ENCODE peak calls at places on chromosomes 1 and 21, in six cellular contexts. One of them, this sample, is unnamed.

GRCh38 chr1:159076753-159077656 is at the start of gene AIM2:
- ATAC-seq in natural killer cell: peak
- ATAC-seq in aorta: peak
- ATAC-seq in lower lobe of right lung: peak
- ATAC-seq in GM23338: no peak
- ATAC-seq in activated CD8-positive, alpha-beta T cell treated with anti-CD3 and anti-CD28 coated beads for 36 hours: peak
- ATAC-seq in this sample: no peak

GRCh38 chr1:223738465-223739365 is 26.4 kb downstream of the CAPN2 start:
- ATAC-seq in GM23338: no peak
- ATAC-seq in lower lobe of right lung: peak
- ATAC-seq in aorta: no peak
- ATAC-seq in activated CD8-positive, alpha-beta T cell treated with anti-CD3 and anti-CD28 coated beads for 36 hours: no peak
- ATAC-seq in natural killer cell: no peak
- ATAC-seq in this sample: peak

GRCh38 chr1:20725189-20726106 is 7.1 kb downstream of the SH2D5 start:
- ATAC-seq in lower lobe of right lung: no peak
- ATAC-seq in aorta: no peak
- ATAC-seq in GM23338: no peak
- ATAC-seq in natural killer cell: no peak
- ATAC-seq in activated CD8-positive, alpha-beta T cell treated with anti-CD3 and anti-CD28 coated beads for 36 hours: no peak
- ATAC-seq in this sample: no peak

GRCh38 chr1:167631987-167632680 is 2.1 kb downstream of the RCSD1 start:
- ATAC-seq in natural killer cell: peak
- ATAC-seq in GM23338: no peak
- ATAC-seq in aorta: no peak
- ATAC-seq in lower lobe of right lung: peak
- ATAC-seq in activated CD8-positive, alpha-beta T cell treated with anti-CD3 and anti-CD28 coated beads for 36 hours: peak
- ATAC-seq in this sample: peak

GRCh38 chr1:71054791-71055190 is 7.2 kb upstream of the PTGER3 start:
- ATAC-seq in lower lobe of right lung: peak
- ATAC-seq in activated CD8-positive, alpha-beta T cell treated with anti-CD3 and anti-CD28 coated beads for 36 hours: no peak
- ATAC-seq in natural killer cell: no peak
- ATAC-seq in aorta: peak
- ATAC-seq in GM23338: peak
- ATAC-seq in this sample: peak

GRCh38 chr1:119784127-119784781 is 15.5 kb upstream of the HMGCS2 start:
- ATAC-seq in natural killer cell: no peak
- ATAC-seq in aorta: peak
- ATAC-seq in GM23338: no peak
- ATAC-seq in activated CD8-positive, alpha-beta T cell treated with anti-CD3 and anti-CD28 coated beads for 36 hours: no peak
- ATAC-seq in lower lobe of right lung: peak
- ATAC-seq in this sample: peak

GRCh38 chr1:181119076-181119989 is 30.8 kb downstream of the IER5 start:
- ATAC-seq in activated CD8-positive, alpha-beta T cell treated with anti-CD3 and anti-CD28 coated beads for 36 hours: no peak
- ATAC-seq in natural killer cell: no peak
- ATAC-seq in aorta: no peak
- ATAC-seq in GM23338: no peak
- ATAC-seq in lower lobe of right lung: no peak
- ATAC-seq in this sample: no peak

GRCh38 chr1:91685994-91686393 is 185.3 kb downstream of the CDC7 start:
- ATAC-seq in natural killer cell: no peak
- ATAC-seq in aorta: no peak
- ATAC-seq in activated CD8-positive, alpha-beta T cell treated with anti-CD3 and anti-CD28 coated beads for 36 hours: no peak
- ATAC-seq in lower lobe of right lung: no peak
- ATAC-seq in GM23338: no peak
- ATAC-seq in this sample: no peak

GRCh38 chr1:26861889-26862371 is 1.0 kb upstream of the SFN start:
- ATAC-seq in GM23338: no peak
- ATAC-seq in activated CD8-positive, alpha-beta T cell treated with anti-CD3 and anti-CD28 coated beads for 36 hours: no peak
- ATAC-seq in lower lobe of right lung: no peak
- ATAC-seq in aorta: no peak
- ATAC-seq in natural killer cell: no peak
- ATAC-seq in this sample: no peak

GRCh38 chr1:15046487-15047165 is 106.9 kb upstream of the TMEM51 start:
- ATAC-seq in aorta: peak
- ATAC-seq in GM23338: peak
- ATAC-seq in lower lobe of right lung: peak
- ATAC-seq in activated CD8-positive, alpha-beta T cell treated with anti-CD3 and anti-CD28 coated beads for 36 hours: peak
- ATAC-seq in natural killer cell: peak
- ATAC-seq in this sample: peak

GRCh38 chr1:162548170-162548569 is 13.4 kb upstream of the UAP1 start:
- ATAC-seq in aorta: no peak
- ATAC-seq in natural killer cell: peak
- ATAC-seq in lower lobe of right lung: peak
- ATAC-seq in GM23338: no peak
- ATAC-seq in activated CD8-positive, alpha-beta T cell treated with anti-CD3 and anti-CD28 coated beads for 36 hours: peak
- ATAC-seq in this sample: peak

GRCh38 chr1:37932759-37933158 is 14.1 kb downstream of the INPP5B start:
- ATAC-seq in aorta: no peak
- ATAC-seq in natural killer cell: no peak
- ATAC-seq in lower lobe of right lung: no peak
- ATAC-seq in activated CD8-positive, alpha-beta T cell treated with anti-CD3 and anti-CD28 coated beads for 36 hours: no peak
- ATAC-seq in GM23338: no peak
- ATAC-seq in this sample: no peak

GRCh38 chr1:60696512-60696911 is 385.8 kb upstream of the NFIA start:
- ATAC-seq in activated CD8-positive, alpha-beta T cell treated with anti-CD3 and anti-CD28 coated beads for 36 hours: no peak
- ATAC-seq in GM23338: no peak
- ATAC-seq in lower lobe of right lung: no peak
- ATAC-seq in natural killer cell: no peak
- ATAC-seq in aorta: no peak
- ATAC-seq in this sample: no peak

GRCh38 chr21:32562426-32562825 is 22.9 kb downstream of the TCP10L start:
- ATAC-seq in natural killer cell: no peak
- ATAC-seq in GM23338: peak
- ATAC-seq in activated CD8-positive, alpha-beta T cell treated with anti-CD3 and anti-CD28 coated beads for 36 hours: peak
- ATAC-seq in lower lobe of right lung: no peak
- ATAC-seq in aorta: peak
- ATAC-seq in this sample: peak

GRCh38 chr1:224565186-224565585 is 50.9 kb upstream of the CNIH3 start:
- ATAC-seq in GM23338: no peak
- ATAC-seq in aorta: no peak
- ATAC-seq in lower lobe of right lung: peak
- ATAC-seq in activated CD8-positive, alpha-beta T cell treated with anti-CD3 and anti-CD28 coated beads for 36 hours: no peak
- ATAC-seq in natural killer cell: peak
- ATAC-seq in this sample: no peak

GRCh38 chr1:200372885-200373181 is 37.0 kb downstream of the ZNF281 start:
- ATAC-seq in activated CD8-positive, alpha-beta T cell treated with anti-CD3 and anti-CD28 coated beads for 36 hours: no peak
- ATAC-seq in aorta: no peak
- ATAC-seq in GM23338: no peak
- ATAC-seq in natural killer cell: no peak
- ATAC-seq in lower lobe of right lung: no peak
- ATAC-seq in this sample: no peak

GRCh38 chr21:23247334-23247733 is 2249.1 kb downstream of the NCAM2 start:
- ATAC-seq in lower lobe of right lung: no peak
- ATAC-seq in GM23338: no peak
- ATAC-seq in aorta: no peak
- ATAC-seq in natural killer cell: no peak
- ATAC-seq in activated CD8-positive, alpha-beta T cell treated with anti-CD3 and anti-CD28 coated beads for 36 hours: no peak
- ATAC-seq in this sample: no peak

GRCh38 chr21:23858878-23859277 is 1748.4 kb downstream of the MRPL39 start:
- ATAC-seq in natural killer cell: no peak
- ATAC-seq in GM23338: no peak
- ATAC-seq in lower lobe of right lung: no peak
- ATAC-seq in activated CD8-positive, alpha-beta T cell treated with anti-CD3 and anti-CD28 coated beads for 36 hours: peak
- ATAC-seq in aorta: no peak
- ATAC-seq in this sample: no peak

GRCh38 chr1:28437924-28438699 is 67.7 kb upstream of the RCC1 start:
- ATAC-seq in aorta: peak
- ATAC-seq in natural killer cell: peak
- ATAC-seq in lower lobe of right lung: peak
- ATAC-seq in GM23338: peak
- ATAC-seq in activated CD8-positive, alpha-beta T cell treated with anti-CD3 and anti-CD28 coated beads for 36 hours: peak
- ATAC-seq in this sample: peak

GRCh38 chr1:226736001-226736907 is 2.8 kb downstream of the ITPKB start:
- ATAC-seq in lower lobe of right lung: no peak
- ATAC-seq in GM23338: peak
- ATAC-seq in aorta: no peak
- ATAC-seq in activated CD8-positive, alpha-beta T cell treated with anti-CD3 and anti-CD28 coated beads for 36 hours: no peak
- ATAC-seq in natural killer cell: no peak
- ATAC-seq in this sample: peak

GRCh38 chr1:85132078-85132715 is 68.6 kb downstream of the SYDE2 start:
- ATAC-seq in lower lobe of right lung: no peak
- ATAC-seq in activated CD8-positive, alpha-beta T cell treated with anti-CD3 and anti-CD28 coated beads for 36 hours: no peak
- ATAC-seq in natural killer cell: no peak
- ATAC-seq in aorta: no peak
- ATAC-seq in GM23338: no peak
- ATAC-seq in this sample: no peak

GRCh38 chr1:205396972-205397616 is 24.8 kb downstream of the LEMD1 start:
- ATAC-seq in lower lobe of right lung: peak
- ATAC-seq in natural killer cell: peak
- ATAC-seq in aorta: no peak
- ATAC-seq in GM23338: peak
- ATAC-seq in activated CD8-positive, alpha-beta T cell treated with anti-CD3 and anti-CD28 coated beads for 36 hours: peak
- ATAC-seq in this sample: no peak

GRCh38 chr21:44327603-44327974 is 11.6 kb downstream of the CFAP410 start:
- ATAC-seq in aorta: no peak
- ATAC-seq in natural killer cell: peak
- ATAC-seq in activated CD8-positive, alpha-beta T cell treated with anti-CD3 and anti-CD28 coated beads for 36 hours: no peak
- ATAC-seq in lower lobe of right lung: no peak
- ATAC-seq in GM23338: no peak
- ATAC-seq in this sample: no peak

GRCh38 chr1:38030596-38031512 is 15.7 kb downstream of the POU3F1 start:
- ATAC-seq in activated CD8-positive, alpha-beta T cell treated with anti-CD3 and anti-CD28 coated beads for 36 hours: no peak
- ATAC-seq in aorta: no peak
- ATAC-seq in lower lobe of right lung: no peak
- ATAC-seq in GM23338: no peak
- ATAC-seq in natural killer cell: no peak
- ATAC-seq in this sample: no peak

GRCh38 chr1:24285231-24285630 is 33.9 kb upstream of the GRHL3 start:
- ATAC-seq in lower lobe of right lung: no peak
- ATAC-seq in aorta: no peak
- ATAC-seq in activated CD8-positive, alpha-beta T cell treated with anti-CD3 and anti-CD28 coated beads for 36 hours: no peak
- ATAC-seq in GM23338: no peak
- ATAC-seq in natural killer cell: no peak
- ATAC-seq in this sample: peak

GRCh38 chr1:11563560-11564069 is 84.7 kb downstream of the DISP3 start:
- ATAC-seq in activated CD8-positive, alpha-beta T cell treated with anti-CD3 and anti-CD28 coated beads for 36 hours: no peak
- ATAC-seq in lower lobe of right lung: no peak
- ATAC-seq in aorta: no peak
- ATAC-seq in GM23338: peak
- ATAC-seq in natural killer cell: no peak
- ATAC-seq in this sample: no peak

GRCh38 chr21:42248783-42249597 is 30.1 kb downstream of the ABCG1 start:
- ATAC-seq in GM23338: no peak
- ATAC-seq in lower lobe of right lung: peak
- ATAC-seq in aorta: no peak
- ATAC-seq in activated CD8-positive, alpha-beta T cell treated with anti-CD3 and anti-CD28 coated beads for 36 hours: no peak
- ATAC-seq in natural killer cell: no peak
- ATAC-seq in this sample: no peak

GRCh38 chr1:86972262-86972661 is 57.8 kb downstream of the HS2ST1 start:
- ATAC-seq in GM23338: no peak
- ATAC-seq in lower lobe of right lung: no peak
- ATAC-seq in activated CD8-positive, alpha-beta T cell treated with anti-CD3 and anti-CD28 coated beads for 36 hours: no peak
- ATAC-seq in natural killer cell: no peak
- ATAC-seq in aorta: no peak
- ATAC-seq in this sample: no peak

GRCh38 chr21:41868062-41868710 is 11.0 kb downstream of the PRDM15 start:
- ATAC-seq in aorta: no peak
- ATAC-seq in lower lobe of right lung: no peak
- ATAC-seq in GM23338: no peak
- ATAC-seq in activated CD8-positive, alpha-beta T cell treated with anti-CD3 and anti-CD28 coated beads for 36 hours: no peak
- ATAC-seq in natural killer cell: no peak
- ATAC-seq in this sample: no peak

GRCh38 chr1:96730574-96731298 is 9.2 kb downstream of the PTBP2 start:
- ATAC-seq in GM23338: no peak
- ATAC-seq in activated CD8-positive, alpha-beta T cell treated with anti-CD3 and anti-CD28 coated beads for 36 hours: no peak
- ATAC-seq in natural killer cell: no peak
- ATAC-seq in aorta: no peak
- ATAC-seq in lower lobe of right lung: no peak
- ATAC-seq in this sample: no peak

GRCh38 chr1:51910182-51910581 is 31.7 kb upstream of the NRDC start:
- ATAC-seq in natural killer cell: no peak
- ATAC-seq in GM23338: no peak
- ATAC-seq in lower lobe of right lung: no peak
- ATAC-seq in activated CD8-positive, alpha-beta T cell treated with anti-CD3 and anti-CD28 coated beads for 36 hours: no peak
- ATAC-seq in aorta: no peak
- ATAC-seq in this sample: no peak

GRCh38 chr1:7641587-7642417 is 129.3 kb upstream of the VAMP3 start:
- ATAC-seq in natural killer cell: no peak
- ATAC-seq in lower lobe of right lung: no peak
- ATAC-seq in aorta: no peak
- ATAC-seq in activated CD8-positive, alpha-beta T cell treated with anti-CD3 and anti-CD28 coated beads for 36 hours: no peak
- ATAC-seq in GM23338: peak
- ATAC-seq in this sample: no peak

GRCh38 chr1:226223786-226224244 is 351 bp downstream of the MIXL1 start:
- ATAC-seq in lower lobe of right lung: peak
- ATAC-seq in natural killer cell: peak
- ATAC-seq in aorta: no peak
- ATAC-seq in GM23338: peak
- ATAC-seq in activated CD8-positive, alpha-beta T cell treated with anti-CD3 and anti-CD28 coated beads for 36 hours: peak
- ATAC-seq in this sample: no peak

This sample was measured in gastroesophageal sphincter.